ENCODE peak calls at places on chromosomes 6 and 20, in ten cellular contexts. One of them, this sample, is unnamed.

GRCh38 chr20:41030536-41031242 is 2.1 kb downstream of the TOP1 start:
- DNase-seq in activated CD8-positive, alpha-beta T cell treated with anti-CD3 and anti-CD28 coated beads for 36 hours: no peak
- DNase-seq in GM13976: no peak
- DNase-seq in neural crest cell: no peak
- DNase-seq in brain microvascular endothelial cell: no peak
- DNase-seq in cardiac muscle cell: peak
- DNase-seq in colonic mucosa: no peak
- DNase-seq in A549: no peak
- DNase-seq in lower leg skin: no peak
- DNase-seq in testis: no peak
- DNase-seq in this sample: no peak

GRCh38 chr6:4377635-4378034 is 242.3 kb upstream of the ECI2 start:
- DNase-seq in activated CD8-positive, alpha-beta T cell treated with anti-CD3 and anti-CD28 coated beads for 36 hours: no peak
- DNase-seq in GM13976: no peak
- DNase-seq in neural crest cell: no peak
- DNase-seq in brain microvascular endothelial cell: no peak
- DNase-seq in cardiac muscle cell: no peak
- DNase-seq in colonic mucosa: no peak
- DNase-seq in A549: no peak
- DNase-seq in lower leg skin: no peak
- DNase-seq in testis: no peak
- DNase-seq in this sample: no peak

GRCh38 chr6:134099770-134100169 is 47.3 kb upstream of the SLC2A12 start:
- DNase-seq in activated CD8-positive, alpha-beta T cell treated with anti-CD3 and anti-CD28 coated beads for 36 hours: no peak
- DNase-seq in GM13976: no peak
- DNase-seq in neural crest cell: no peak
- DNase-seq in brain microvascular endothelial cell: no peak
- DNase-seq in cardiac muscle cell: no peak
- DNase-seq in colonic mucosa: no peak
- DNase-seq in A549: no peak
- DNase-seq in lower leg skin: no peak
- DNase-seq in testis: no peak
- DNase-seq in this sample: no peak

GRCh38 chr20:16574656-16575355 is 1.6 kb upstream of the KIF16B start:
- DNase-seq in activated CD8-positive, alpha-beta T cell treated with anti-CD3 and anti-CD28 coated beads for 36 hours: peak
- DNase-seq in GM13976: peak
- DNase-seq in neural crest cell: peak
- DNase-seq in brain microvascular endothelial cell: peak
- DNase-seq in cardiac muscle cell: peak
- DNase-seq in colonic mucosa: peak
- DNase-seq in A549: peak
- DNase-seq in lower leg skin: peak
- DNase-seq in testis: peak
- DNase-seq in this sample: peak

GRCh38 chr6:56314683-56315523 is 67.5 kb upstream of the COL21A1 start:
- DNase-seq in activated CD8-positive, alpha-beta T cell treated with anti-CD3 and anti-CD28 coated beads for 36 hours: peak
- DNase-seq in GM13976: peak
- DNase-seq in neural crest cell: peak
- DNase-seq in brain microvascular endothelial cell: peak
- DNase-seq in cardiac muscle cell: peak
- DNase-seq in colonic mucosa: no peak
- DNase-seq in A549: peak
- DNase-seq in lower leg skin: no peak
- DNase-seq in testis: peak
- DNase-seq in this sample: peak

GRCh38 chr20:18719426-18719825 is 94.2 kb upstream of the SCP2D1 start:
- DNase-seq in activated CD8-positive, alpha-beta T cell treated with anti-CD3 and anti-CD28 coated beads for 36 hours: no peak
- DNase-seq in GM13976: no peak
- DNase-seq in neural crest cell: no peak
- DNase-seq in brain microvascular endothelial cell: peak
- DNase-seq in cardiac muscle cell: peak
- DNase-seq in colonic mucosa: no peak
- DNase-seq in A549: no peak
- DNase-seq in lower leg skin: no peak
- DNase-seq in testis: no peak
- DNase-seq in this sample: no peak

GRCh38 chr6:150143521-150144293 is 863 bp downstream of the PPP1R14C start:
- DNase-seq in activated CD8-positive, alpha-beta T cell treated with anti-CD3 and anti-CD28 coated beads for 36 hours: no peak
- DNase-seq in GM13976: peak
- DNase-seq in neural crest cell: peak
- DNase-seq in brain microvascular endothelial cell: no peak
- DNase-seq in cardiac muscle cell: no peak
- DNase-seq in colonic mucosa: no peak
- DNase-seq in A549: no peak
- DNase-seq in lower leg skin: no peak
- DNase-seq in testis: no peak
- DNase-seq in this sample: no peak

GRCh38 chr20:61696181-61696735 is 369.4 kb downstream of the TAF4 start:
- DNase-seq in activated CD8-positive, alpha-beta T cell treated with anti-CD3 and anti-CD28 coated beads for 36 hours: no peak
- DNase-seq in GM13976: no peak
- DNase-seq in neural crest cell: no peak
- DNase-seq in brain microvascular endothelial cell: no peak
- DNase-seq in cardiac muscle cell: no peak
- DNase-seq in colonic mucosa: no peak
- DNase-seq in A549: no peak
- DNase-seq in lower leg skin: no peak
- DNase-seq in testis: no peak
- DNase-seq in this sample: no peak

GRCh38 chr6:144335315-144335861 is 50.3 kb downstream of the UTRN start:
- DNase-seq in activated CD8-positive, alpha-beta T cell treated with anti-CD3 and anti-CD28 coated beads for 36 hours: no peak
- DNase-seq in GM13976: no peak
- DNase-seq in neural crest cell: no peak
- DNase-seq in brain microvascular endothelial cell: no peak
- DNase-seq in cardiac muscle cell: no peak
- DNase-seq in colonic mucosa: no peak
- DNase-seq in A549: no peak
- DNase-seq in lower leg skin: no peak
- DNase-seq in testis: no peak
- DNase-seq in this sample: no peak

GRCh38 chr20:16064991-16065707 is 508.1 kb downstream of the KIF16B start:
- DNase-seq in activated CD8-positive, alpha-beta T cell treated with anti-CD3 and anti-CD28 coated beads for 36 hours: no peak
- DNase-seq in GM13976: no peak
- DNase-seq in neural crest cell: no peak
- DNase-seq in brain microvascular endothelial cell: no peak
- DNase-seq in cardiac muscle cell: no peak
- DNase-seq in colonic mucosa: no peak
- DNase-seq in A549: no peak
- DNase-seq in lower leg skin: no peak
- DNase-seq in testis: peak
- DNase-seq in this sample: no peak

GRCh38 chr6:53179961-53180651 is 31.5 kb upstream of the GCM1 start:
- DNase-seq in activated CD8-positive, alpha-beta T cell treated with anti-CD3 and anti-CD28 coated beads for 36 hours: peak
- DNase-seq in GM13976: no peak
- DNase-seq in neural crest cell: no peak
- DNase-seq in brain microvascular endothelial cell: peak
- DNase-seq in cardiac muscle cell: peak
- DNase-seq in colonic mucosa: peak
- DNase-seq in A549: no peak
- DNase-seq in lower leg skin: no peak
- DNase-seq in testis: peak
- DNase-seq in this sample: no peak

GRCh38 chr20:57387945-57388351 is 3.2 kb upstream of the RBM38 start:
- DNase-seq in activated CD8-positive, alpha-beta T cell treated with anti-CD3 and anti-CD28 coated beads for 36 hours: no peak
- DNase-seq in GM13976: no peak
- DNase-seq in neural crest cell: no peak
- DNase-seq in brain microvascular endothelial cell: no peak
- DNase-seq in cardiac muscle cell: no peak
- DNase-seq in colonic mucosa: no peak
- DNase-seq in A549: no peak
- DNase-seq in lower leg skin: peak
- DNase-seq in testis: no peak
- DNase-seq in this sample: no peak

GRCh38 chr20:57389695-57390603 is 1.2 kb upstream of the RBM38 start:
- DNase-seq in activated CD8-positive, alpha-beta T cell treated with anti-CD3 and anti-CD28 coated beads for 36 hours: peak
- DNase-seq in GM13976: peak
- DNase-seq in neural crest cell: no peak
- DNase-seq in brain microvascular endothelial cell: no peak
- DNase-seq in cardiac muscle cell: no peak
- DNase-seq in colonic mucosa: no peak
- DNase-seq in A549: no peak
- DNase-seq in lower leg skin: no peak
- DNase-seq in testis: peak
- DNase-seq in this sample: peak

GRCh38 chr20:57390604-57391438 is at the start of gene RBM38:
- DNase-seq in activated CD8-positive, alpha-beta T cell treated with anti-CD3 and anti-CD28 coated beads for 36 hours: peak
- DNase-seq in GM13976: peak
- DNase-seq in neural crest cell: peak
- DNase-seq in brain microvascular endothelial cell: no peak
- DNase-seq in cardiac muscle cell: peak
- DNase-seq in colonic mucosa: peak
- DNase-seq in A549: peak
- DNase-seq in lower leg skin: no peak
- DNase-seq in testis: peak
- DNase-seq in this sample: peak

GRCh38 chr20:57387463-57387862 is 3.7 kb upstream of the RBM38 start:
- DNase-seq in activated CD8-positive, alpha-beta T cell treated with anti-CD3 and anti-CD28 coated beads for 36 hours: no peak
- DNase-seq in GM13976: no peak
- DNase-seq in neural crest cell: no peak
- DNase-seq in brain microvascular endothelial cell: no peak
- DNase-seq in cardiac muscle cell: no peak
- DNase-seq in colonic mucosa: no peak
- DNase-seq in A549: no peak
- DNase-seq in lower leg skin: no peak
- DNase-seq in testis: no peak
- DNase-seq in this sample: no peak

DNA sequence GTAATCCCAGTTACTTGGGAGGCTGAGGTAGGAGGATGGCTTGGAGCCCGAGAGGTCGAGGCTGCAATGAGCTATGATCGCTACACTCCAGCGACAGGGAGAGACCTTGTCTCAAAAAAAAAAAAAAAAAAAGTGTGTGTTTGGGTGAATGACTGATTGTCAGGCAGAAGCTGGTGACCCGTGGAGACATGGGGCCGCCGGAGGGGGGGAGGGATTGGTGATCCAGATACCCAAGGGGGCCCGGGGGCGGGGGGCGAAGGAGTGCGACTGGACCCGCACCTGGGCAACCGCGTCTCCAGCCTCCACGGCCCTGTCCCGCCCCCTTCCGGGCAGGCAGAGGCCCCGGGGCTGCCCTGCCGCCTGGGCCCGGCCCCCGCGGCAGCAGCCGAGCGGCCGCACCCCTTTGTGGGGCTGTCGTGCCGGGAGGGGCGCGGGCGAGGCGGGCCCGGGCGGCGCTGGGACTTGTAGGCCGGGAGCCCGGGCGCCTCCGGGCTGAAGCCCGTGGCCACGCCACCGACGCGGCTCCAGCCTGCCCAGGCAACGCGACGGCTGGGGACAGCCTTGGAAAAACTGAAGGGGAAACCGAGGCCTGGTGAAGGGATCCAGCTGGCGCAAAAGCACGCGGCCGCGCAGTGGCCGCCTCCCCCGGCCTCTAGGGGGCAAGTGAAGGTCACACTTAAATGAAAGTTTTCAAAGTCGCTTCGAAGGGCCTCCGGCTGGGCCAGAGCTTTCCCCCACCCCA is 2.1 kb upstream of the RBM38 start:
- DNase-seq in activated CD8-positive, alpha-beta T cell treated with anti-CD3 and anti-CD28 coated beads for 36 hours: peak
- DNase-seq in GM13976: peak
- DNase-seq in neural crest cell: peak
- DNase-seq in brain microvascular endothelial cell: no peak
- DNase-seq in cardiac muscle cell: peak
- DNase-seq in colonic mucosa: peak
- DNase-seq in A549: no peak
- DNase-seq in lower leg skin: peak
- DNase-seq in testis: peak
- DNase-seq in this sample: peak
- TF ChIP-seq CTCF in activated CD8-positive, alpha-beta T cell treated with anti-CD3 and anti-CD28 coated beads for 36 hours: peak
- TF ChIP-seq CTCF in GM13976: peak
- TF ChIP-seq CTCF in neural crest cell: no peak
- TF ChIP-seq CTCF in brain microvascular endothelial cell: peak
- TF ChIP-seq CTCF in cardiac muscle cell: peak
- TF ChIP-seq CTCF in colonic mucosa: no peak
- TF ChIP-seq CTCF in A549: peak
- TF ChIP-seq CTCF in lower leg skin: no peak
- TF ChIP-seq CTCF in testis: peak
- TF ChIP-seq CTCF in this sample: peak

GRCh38 chr20:21490105-21490504 is 23.8 kb downstream of the NKX2-2 start:
- DNase-seq in activated CD8-positive, alpha-beta T cell treated with anti-CD3 and anti-CD28 coated beads for 36 hours: no peak
- DNase-seq in GM13976: no peak
- DNase-seq in neural crest cell: no peak
- DNase-seq in brain microvascular endothelial cell: peak
- DNase-seq in cardiac muscle cell: peak
- DNase-seq in colonic mucosa: no peak
- DNase-seq in A549: no peak
- DNase-seq in lower leg skin: no peak
- DNase-seq in testis: no peak
- DNase-seq in this sample: no peak
- TF ChIP-seq CTCF in activated CD8-positive, alpha-beta T cell treated with anti-CD3 and anti-CD28 coated beads for 36 hours: no peak
- TF ChIP-seq CTCF in GM13976: no peak
- TF ChIP-seq CTCF in neural crest cell: peak
- TF ChIP-seq CTCF in brain microvascular endothelial cell: peak
- TF ChIP-seq CTCF in cardiac muscle cell: peak
- TF ChIP-seq CTCF in colonic mucosa: no peak
- TF ChIP-seq CTCF in A549: peak
- TF ChIP-seq CTCF in lower leg skin: no peak
- TF ChIP-seq CTCF in testis: no peak
- TF ChIP-seq CTCF in this sample: no peak

DNA sequence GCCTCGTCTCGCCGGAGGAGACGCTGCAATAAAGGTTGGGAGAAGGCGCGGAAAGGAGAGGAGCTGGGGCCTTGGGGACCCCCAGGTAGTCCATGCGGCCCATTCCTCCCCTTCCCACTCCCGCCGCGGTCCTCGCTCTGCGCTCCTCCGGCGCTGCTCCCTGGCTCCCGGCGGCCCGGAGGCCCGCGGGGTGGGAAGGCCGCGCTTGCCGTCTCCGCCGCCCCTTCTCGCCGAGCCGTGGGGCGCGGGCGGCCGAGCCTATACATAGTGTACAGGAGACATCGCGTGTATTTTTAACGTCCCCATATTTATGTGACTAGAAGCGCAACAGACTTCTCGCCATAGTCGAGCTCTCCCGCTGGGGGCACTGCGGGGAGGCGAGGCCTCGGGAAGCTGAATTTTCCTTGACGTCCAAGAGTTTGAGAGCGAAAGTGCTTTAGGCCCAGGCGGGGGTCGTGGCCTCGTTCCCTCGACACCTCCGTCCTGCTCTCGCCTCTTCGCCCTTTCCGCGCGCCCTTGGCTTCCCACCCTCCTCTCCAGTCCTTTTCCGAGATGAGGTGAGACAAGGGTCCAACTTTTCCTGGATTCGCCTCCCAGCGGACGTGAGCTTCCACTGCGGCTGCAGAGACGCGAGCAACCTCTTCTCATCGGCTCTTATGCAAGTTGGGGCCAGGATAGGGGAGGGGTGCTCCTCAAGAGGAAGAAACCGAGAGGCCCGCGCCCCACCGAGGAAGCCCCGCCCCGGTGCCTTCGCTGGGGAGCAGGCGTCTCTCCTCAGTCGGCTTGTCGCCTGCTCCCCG is 29.0 kb downstream of the SLC12A5 start:
- DNase-seq in activated CD8-positive, alpha-beta T cell treated with anti-CD3 and anti-CD28 coated beads for 36 hours: peak
- DNase-seq in GM13976: peak
- DNase-seq in neural crest cell: peak
- DNase-seq in brain microvascular endothelial cell: peak
- DNase-seq in cardiac muscle cell: peak
- DNase-seq in colonic mucosa: peak
- DNase-seq in A549: no peak
- DNase-seq in lower leg skin: peak
- DNase-seq in testis: no peak
- DNase-seq in this sample: peak
- TF ChIP-seq CTCF in activated CD8-positive, alpha-beta T cell treated with anti-CD3 and anti-CD28 coated beads for 36 hours: no peak
- TF ChIP-seq CTCF in GM13976: no peak
- TF ChIP-seq CTCF in neural crest cell: peak
- TF ChIP-seq CTCF in brain microvascular endothelial cell: peak
- TF ChIP-seq CTCF in cardiac muscle cell: peak
- TF ChIP-seq CTCF in colonic mucosa: no peak
- TF ChIP-seq CTCF in A549: no peak
- TF ChIP-seq CTCF in lower leg skin: no peak
- TF ChIP-seq CTCF in testis: no peak
- TF ChIP-seq CTCF in this sample: peak

GRCh38 chr6:105644073-105644489 is 241.2 kb upstream of the PREP start:
- DNase-seq in activated CD8-positive, alpha-beta T cell treated with anti-CD3 and anti-CD28 coated beads for 36 hours: peak
- DNase-seq in GM13976: no peak
- DNase-seq in neural crest cell: no peak
- DNase-seq in brain microvascular endothelial cell: no peak
- DNase-seq in cardiac muscle cell: no peak
- DNase-seq in colonic mucosa: no peak
- DNase-seq in A549: no peak
- DNase-seq in lower leg skin: no peak
- DNase-seq in testis: no peak
- DNase-seq in this sample: no peak
- TF ChIP-seq CTCF in activated CD8-positive, alpha-beta T cell treated with anti-CD3 and anti-CD28 coated beads for 36 hours: no peak
- TF ChIP-seq CTCF in GM13976: peak
- TF ChIP-seq CTCF in neural crest cell: no peak
- TF ChIP-seq CTCF in brain microvascular endothelial cell: peak
- TF ChIP-seq CTCF in cardiac muscle cell: no peak
- TF ChIP-seq CTCF in colonic mucosa: no peak
- TF ChIP-seq CTCF in A549: no peak
- TF ChIP-seq CTCF in lower leg skin: no peak
- TF ChIP-seq CTCF in testis: no peak
- TF ChIP-seq CTCF in this sample: no peak

This sample was measured in GM20000.